ENCODE peak calls at places on chromosomes 13 and 19, in nine cellular contexts. I is Calu3, J is colonic mucosa, Q is foreskin fibroblast, H is fibroblast of the conjunctiva, F is HTR-8/SVneo, B is K562, E is ELF-1, O is EH. P is an unnamed sample.

GRCh38 chr13:106610511-106610910 is 42.6 kb upstream of the ARGLU1 start:
- DNase-seq in E (no peak), O (peak), Q (peak), H (no peak), I (no peak), J (no peak), F (no peak), B (no peak), P (no peak)

GRCh38 chr19:41615207-41615606 is 11.7 kb downstream of the CEACAM4 start:
- DNase-seq in B (no peak), Q (no peak), O (no peak), I (no peak), E (no peak), J (no peak), H (no peak), F (no peak), P (no peak)

GRCh38 chr13:109336730-109337129 is 449.7 kb downstream of the IRS2 start:
- DNase-seq in J (no peak), O (peak), Q (peak), E (no peak), I (no peak), H (peak), B (no peak), F (no peak), P (no peak)

GRCh38 chr13:32443111-32443510 is 15.2 kb upstream of the N4BP2L1 start:
- DNase-seq in O (peak), Q (no peak), J (no peak), B (peak), I (peak), E (no peak), F (no peak), H (peak), P (peak)

GRCh38 chr19:45446295-45446694 is 21.5 kb upstream of the FOSB start:
- DNase-seq in O (peak), H (no peak), B (peak), Q (no peak), E (no peak), F (no peak), J (no peak), I (peak), P (peak)

GRCh38 chr19:51066816-51067215 is 1.9 kb upstream of the KLK13 start:
- DNase-seq in Q (no peak), H (no peak), F (no peak), J (no peak), E (no peak), I (no peak), O (no peak), B (no peak), P (no peak)

GRCh38 chr19:14699641-14700040 is 9.8 kb downstream of the ZNF333 start:
- DNase-seq in J (no peak), Q (no peak), E (no peak), I (no peak), F (no peak), B (no peak), O (no peak), H (no peak), P (no peak)

GRCh38 chr19:8846819-8847218 is 14.6 kb downstream of the MBD3L1 start:
- DNase-seq in E (no peak), I (no peak), B (no peak), Q (no peak), O (no peak), H (no peak), J (no peak), F (no peak), P (no peak)

GRCh38 chr19:35945121-35945792 is 9.1 kb downstream of the LRFN3 start:
- DNase-seq in F (no peak), O (no peak), J (no peak), B (no peak), Q (no peak), I (no peak), E (no peak), H (no peak), P (no peak)

GRCh38 chr13:110108348-110109139 is 198.4 kb downstream of the COL4A1 start:
- DNase-seq in H (peak), J (peak), B (peak), E (peak), Q (peak), O (peak), I (peak), F (peak), P (no peak)

GRCh38 chr13:36764536-36764935 is 54.5 kb upstream of the RFXAP start:
- DNase-seq in J (no peak), H (no peak), E (no peak), I (no peak), Q (no peak), B (no peak), O (no peak), F (no peak), P (no peak)

P was measured in erythroblast.